ENCODE peak calls at places on chromosomes 3 and 15, in five cellular contexts. B is H1, G is fibroblast of lung, D is H9, W is IMR-90. R is an unnamed sample.

GRCh38 chr15:55638764-55639163 is 50.6 kb upstream of the PYGO1 start:
- DNase-seq in G (no peak), W (no peak), D (no peak), B (no peak), R (no peak)

GRCh38 chr3:37279226-37279625 is 104.8 kb upstream of the LRRFIP2 start:
- DNase-seq in D (no peak), G (peak), W (peak), B (no peak), R (no peak)

GRCh38 chr15:44713006-44713966 is 2.0 kb downstream of the B2M start:
- DNase-seq in W (peak), B (no peak), D (no peak), G (peak), R (peak)

GRCh38 chr15:70320077-70320830 is 222.5 kb upstream of the TLE3 start:
- DNase-seq in D (no peak), B (no peak), W (no peak), G (no peak), R (peak)

GRCh38 chr15:93165737-93166136 is 76.7 kb upstream of the RGMA start:
- DNase-seq in B (no peak), W (no peak), D (no peak), G (no peak), R (no peak)

GRCh38 chr3:12638105-12638504 is 25.8 kb downstream of the RAF1 start:
- DNase-seq in D (no peak), G (peak), W (peak), B (no peak), R (no peak)

GRCh38 chr15:57370929-57371328 is 5.4 kb upstream of the CGNL1 start:
- DNase-seq in G (no peak), W (no peak), D (no peak), B (no peak), R (no peak)

GRCh38 chr15:29233566-29233965 is 36.1 kb downstream of the NSMCE3 start:
- DNase-seq in D (no peak), W (peak), B (no peak), G (no peak), R (no peak)

GRCh38 chr15:70859322-70859908 is 5.5 kb upstream of the LARP6 start:
- DNase-seq in B (no peak), G (no peak), W (no peak), D (no peak), R (no peak)

GRCh38 chr15:31257286-31257685 is 69.3 kb upstream of the KLF13 start:
- DNase-seq in D (no peak), G (no peak), W (no peak), B (no peak), R (no peak)

GRCh38 chr15:32104061-32104980 is 74.0 kb downstream of the CHRNA7 start:
- DNase-seq in G (no peak), D (no peak), W (no peak), B (no peak), R (no peak)

GRCh38 chr3:50617911-50618481 is 1.0 kb downstream of the MAPKAPK3 start:
- DNase-seq in G (no peak), B (no peak), D (no peak), W (no peak), R (no peak)

GRCh38 chr3:4959180-4959579 is 20.1 kb upstream of the BHLHE40 start:
- DNase-seq in W (no peak), B (no peak), G (no peak), D (no peak), R (no peak)

GRCh38 chr3:112984485-112984884 is 6.3 kb upstream of the GTPBP8 start:
- DNase-seq in B (no peak), G (peak), D (no peak), W (peak), R (no peak)

GRCh38 chr3:184223946-184224345 is 5.4 kb upstream of the VWA5B2 start:
- DNase-seq in G (no peak), D (no peak), B (no peak), W (no peak), R (no peak)

GRCh38 chr3:60282840-60283239 is 968.4 kb downstream of the FHIT start:
- DNase-seq in B (no peak), D (no peak), G (no peak), W (no peak), R (no peak)

GRCh38 chr15:80163217-80163616 is 10.4 kb downstream of the FAH start:
- DNase-seq in B (no peak), W (no peak), G (no peak), D (no peak), R (no peak)
- H2AFZ ChIP-seq in B (no peak), W (no peak), G (no peak), D (no peak), R (no peak)

GRCh38 chr15:58431221-58432149 is at the start of gene LIPC:
- DNase-seq in W (no peak), B (no peak), G (no peak), D (no peak), R (no peak)
- H2AFZ ChIP-seq in W (peak), B (no peak), G (no peak), D (no peak), R (no peak)

DNA sequence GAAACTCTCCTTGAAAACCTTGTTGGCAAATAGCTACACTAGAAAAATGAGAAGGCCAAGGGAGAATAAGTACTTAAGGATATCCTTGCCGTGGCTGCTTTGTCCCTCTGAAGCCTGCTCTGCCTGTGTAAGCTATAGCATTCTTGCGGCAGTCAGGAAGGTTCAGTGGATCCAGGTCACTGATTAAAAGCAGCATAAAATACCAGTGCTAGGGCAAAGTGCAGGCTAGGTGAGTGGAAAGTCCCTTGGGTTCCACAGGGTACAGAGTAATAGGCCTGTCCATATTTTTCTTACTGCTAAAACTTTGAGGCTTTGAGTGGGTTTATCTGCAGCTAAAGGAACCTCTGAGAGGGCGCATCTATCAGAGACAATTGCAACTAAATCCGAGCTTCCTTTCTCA is 10.3 kb downstream of the CXCR6 start:
- DNase-seq in G (no peak), W (no peak), D (no peak), B (no peak), R (no peak)
- H2AFZ ChIP-seq in G (no peak), W (no peak), D (no peak), B (no peak), R (no peak)

GRCh38 chr3:58576716-58577115 is 475 bp downstream of the FAM107A start:
- DNase-seq in W (no peak), G (no peak), B (no peak), D (no peak), R (no peak)
- H2AFZ ChIP-seq in W (no peak), G (no peak), B (no peak), D (no peak), R (no peak)

DNA sequence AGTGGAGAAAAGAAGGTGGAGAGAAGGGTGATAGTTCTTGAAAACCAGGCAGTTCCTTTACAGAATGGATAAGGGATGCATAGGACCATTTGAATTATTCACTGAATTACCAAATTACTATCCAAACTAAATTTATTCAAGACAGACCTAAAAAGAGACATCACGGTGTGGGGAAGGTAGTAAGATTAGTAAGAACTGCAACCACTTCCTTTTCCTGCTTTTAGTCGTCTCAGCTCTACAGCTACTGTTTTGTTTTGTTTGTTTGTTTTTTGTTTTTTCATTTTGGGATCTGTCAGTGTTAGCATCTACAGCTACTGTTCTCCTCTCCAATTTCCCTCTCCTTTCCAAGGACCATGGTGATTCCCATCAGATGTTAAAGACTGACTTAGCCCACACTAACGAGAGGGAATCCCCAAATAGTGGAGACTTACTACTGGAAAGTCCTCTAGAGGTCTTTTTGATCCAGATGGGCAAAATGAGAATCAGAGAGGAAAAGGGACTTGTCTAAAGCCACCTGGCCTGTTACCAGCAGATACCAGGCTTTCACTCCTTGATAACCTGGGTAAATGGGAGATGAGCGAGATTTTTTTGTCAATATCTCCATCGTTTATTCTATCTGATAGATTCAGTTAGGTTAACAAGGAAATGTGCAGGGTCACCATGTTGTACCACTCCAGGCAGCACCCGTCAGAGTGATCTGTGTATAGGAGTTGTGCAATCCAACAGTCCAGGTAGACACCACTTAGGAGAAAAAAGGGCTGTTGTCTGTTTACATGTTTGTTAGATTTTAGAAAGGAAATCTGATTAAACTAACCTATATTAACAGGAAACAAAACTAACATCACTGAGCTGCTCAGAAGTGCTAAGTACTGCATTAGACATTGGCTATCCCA is 6.0 kb downstream of the HCLS1 start:
- DNase-seq in D (no peak), B (no peak), G (no peak), W (no peak), R (no peak)
- H2AFZ ChIP-seq in D (no peak), B (no peak), G (no peak), W (no peak), R (no peak)

GRCh38 chr3:14047027-14047426 is 77.6 kb downstream of the CHCHD4 start:
- DNase-seq in B (no peak), G (no peak), D (no peak), W (no peak), R (no peak)
- H2AFZ ChIP-seq in B (peak), G (no peak), D (no peak), W (no peak), R (no peak)

GRCh38 chr3:46541856-46542255 is 24.2 kb downstream of the LRRC2 start:
- DNase-seq in D (no peak), W (no peak), B (no peak), G (no peak), R (peak)

GRCh38 chr3:46542344-46542743 is 23.8 kb downstream of the LRRC2 start:
- DNase-seq in B (no peak), W (peak), D (no peak), G (no peak), R (no peak)

GRCh38 chr3:46540550-46540949 is 25.6 kb downstream of the LRRC2 start:
- DNase-seq in B (no peak), D (no peak), G (no peak), W (no peak), R (no peak)

GRCh38 chr3:46544771-46545503 is 21.2 kb downstream of the LRRC2 start:
- DNase-seq in G (no peak), B (no peak), D (peak), W (no peak), R (no peak)

DNA sequence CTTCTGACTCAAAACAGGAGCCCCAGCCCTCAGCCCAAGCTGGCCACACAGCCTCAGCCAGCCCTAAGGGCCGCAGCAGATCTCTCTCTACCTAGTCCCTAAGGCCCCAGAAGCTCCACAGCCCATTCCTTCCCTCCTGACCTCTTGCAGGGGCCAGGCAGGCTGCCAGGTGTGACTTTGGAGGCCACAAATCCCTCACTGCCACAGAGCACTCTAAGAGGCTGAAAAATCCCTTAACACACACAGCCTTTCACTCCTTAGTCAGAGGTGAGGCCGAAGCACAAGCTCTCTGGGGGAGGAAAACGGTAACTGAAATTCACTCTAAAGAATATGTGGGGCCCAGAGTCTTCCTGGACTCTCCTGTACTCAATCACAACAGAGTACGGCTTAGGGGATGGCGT is 23.3 kb downstream of the LRRC2 start:
- DNase-seq in W (no peak), G (no peak), D (no peak), B (no peak), R (no peak)
- H2AFZ ChIP-seq in W (peak), G (no peak), D (no peak), B (no peak), R (peak)

DNA sequence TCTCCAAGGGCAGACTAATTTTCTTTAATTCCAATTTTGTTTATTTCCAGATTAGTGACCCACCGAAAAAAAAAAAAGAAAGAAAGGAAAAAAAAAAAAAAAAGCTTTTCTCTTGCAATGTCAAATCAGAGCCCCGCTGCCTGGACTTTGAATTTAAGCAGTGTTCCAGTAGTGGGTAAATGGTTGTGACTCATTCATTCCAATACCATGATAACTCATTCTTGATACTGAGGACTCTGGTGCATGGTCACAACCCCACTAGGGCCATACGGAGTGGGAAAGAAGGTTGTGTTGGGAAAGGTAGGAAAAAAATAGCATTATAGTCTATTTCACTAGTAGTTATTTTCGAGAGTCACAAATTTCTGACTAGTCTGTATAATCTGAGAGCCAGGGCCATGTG is 59.1 kb upstream of the COL8A1 start:
- DNase-seq in G (peak), B (no peak), W (peak), D (no peak), R (no peak)
- H2AFZ ChIP-seq in G (no peak), B (no peak), W (no peak), D (no peak), R (no peak)

GRCh38 chr3:146156060-146156459 is 4.9 kb downstream of the PLOD2 start:
- DNase-seq in D (no peak), G (no peak), B (no peak), W (no peak), R (no peak)
- H2AFZ ChIP-seq in D (no peak), G (no peak), B (no peak), W (no peak), R (no peak)

DNA sequence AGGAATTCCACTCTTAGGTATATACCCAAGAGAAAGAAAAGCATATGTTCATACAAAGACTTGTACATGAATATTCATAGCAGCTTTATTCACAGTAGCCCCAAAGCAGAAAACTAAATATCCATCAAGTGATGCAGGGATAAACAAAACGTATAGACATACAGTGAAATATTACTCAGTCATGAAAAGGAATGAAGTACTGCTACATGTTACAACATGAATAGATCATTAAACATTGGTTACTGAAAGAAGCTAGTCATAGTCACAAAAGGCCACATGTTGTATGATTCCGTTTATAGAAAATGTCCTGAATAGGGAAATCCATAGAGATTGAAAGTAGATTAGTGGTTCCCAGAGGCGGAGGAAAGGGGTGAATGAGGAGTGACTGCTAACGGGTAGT is 1.3 kb upstream of the MRAS start:
- DNase-seq in D (no peak), B (no peak), G (no peak), W (no peak), R (no peak)
- H2AFZ ChIP-seq in D (no peak), B (no peak), G (no peak), W (peak), R (no peak)

R was measured in OCI-LY7.